ENCODE peak calls at places on chromosomes 12 and 14, in four cellular contexts. One of them, this sample, is unnamed.

GRCh38 chr12:49367381-49368239 is at the start of gene SPATS2:
- DNase-seq in activated effector memory CD4-positive, alpha-beta T cell treated with anti-CD3 and anti-CD28 coated beads, Interleukin-2, amount 50 U/mL, for 16 hours: no peak
- DNase-seq in upper lobe of right lung: peak; percentile 97
- DNase-seq in iris pigment epithelial cell: peak; percentile 35
- DNase-seq in this sample: peak; percentile 94

GRCh38 chr12:12985817-12986408 is 14.2 kb downstream of the HEBP1 start:
- DNase-seq in upper lobe of right lung: no peak
- DNase-seq in activated effector memory CD4-positive, alpha-beta T cell treated with anti-CD3 and anti-CD28 coated beads, Interleukin-2, amount 50 U/mL, for 16 hours: no peak
- DNase-seq in iris pigment epithelial cell: peak; percentile 44
- DNase-seq in this sample: no peak

GRCh38 chr14:105138021-105138541 is 30.5 kb downstream of the JAG2 start:
- DNase-seq in activated effector memory CD4-positive, alpha-beta T cell treated with anti-CD3 and anti-CD28 coated beads, Interleukin-2, amount 50 U/mL, for 16 hours: peak; percentile 54
- DNase-seq in iris pigment epithelial cell: no peak
- DNase-seq in upper lobe of right lung: peak; percentile 55
- DNase-seq in this sample: no peak

GRCh38 chr12:29428630-29429029 is 47.7 kb upstream of the ERGIC2 start:
- DNase-seq in iris pigment epithelial cell: peak; percentile 89
- DNase-seq in upper lobe of right lung: no peak
- DNase-seq in activated effector memory CD4-positive, alpha-beta T cell treated with anti-CD3 and anti-CD28 coated beads, Interleukin-2, amount 50 U/mL, for 16 hours: no peak
- DNase-seq in this sample: no peak

GRCh38 chr14:94110552-94111181 is at the start of gene IFI27:
- DNase-seq in iris pigment epithelial cell: peak; percentile 53
- DNase-seq in activated effector memory CD4-positive, alpha-beta T cell treated with anti-CD3 and anti-CD28 coated beads, Interleukin-2, amount 50 U/mL, for 16 hours: no peak
- DNase-seq in upper lobe of right lung: no peak
- DNase-seq in this sample: peak; percentile 68

GRCh38 chr14:64556526-64556925 is 6.8 kb downstream of the PPP1R36 start:
- DNase-seq in iris pigment epithelial cell: peak; percentile 88
- DNase-seq in upper lobe of right lung: no peak
- DNase-seq in activated effector memory CD4-positive, alpha-beta T cell treated with anti-CD3 and anti-CD28 coated beads, Interleukin-2, amount 50 U/mL, for 16 hours: no peak
- DNase-seq in this sample: no peak

GRCh38 chr14:29236848-29237247 is 470.3 kb downstream of the FOXG1 start:
- DNase-seq in iris pigment epithelial cell: peak; percentile 92
- DNase-seq in upper lobe of right lung: no peak
- DNase-seq in activated effector memory CD4-positive, alpha-beta T cell treated with anti-CD3 and anti-CD28 coated beads, Interleukin-2, amount 50 U/mL, for 16 hours: no peak
- DNase-seq in this sample: no peak

GRCh38 chr12:3216726-3217682 is 139.8 kb downstream of the TSPAN9 start:
- DNase-seq in activated effector memory CD4-positive, alpha-beta T cell treated with anti-CD3 and anti-CD28 coated beads, Interleukin-2, amount 50 U/mL, for 16 hours: no peak
- DNase-seq in upper lobe of right lung: no peak
- DNase-seq in iris pigment epithelial cell: peak; percentile 65
- DNase-seq in this sample: no peak

GRCh38 chr14:54471641-54472040 is 17.1 kb downstream of the GMFB start:
- DNase-seq in activated effector memory CD4-positive, alpha-beta T cell treated with anti-CD3 and anti-CD28 coated beads, Interleukin-2, amount 50 U/mL, for 16 hours: no peak
- DNase-seq in upper lobe of right lung: no peak
- DNase-seq in iris pigment epithelial cell: no peak
- DNase-seq in this sample: no peak

GRCh38 chr12:48824112-48824511 is 5.8 kb downstream of the CACNB3 start:
- DNase-seq in activated effector memory CD4-positive, alpha-beta T cell treated with anti-CD3 and anti-CD28 coated beads, Interleukin-2, amount 50 U/mL, for 16 hours: peak; percentile 74
- DNase-seq in iris pigment epithelial cell: no peak
- DNase-seq in upper lobe of right lung: peak; percentile 79
- DNase-seq in this sample: peak; percentile 59

GRCh38 chr12:92108651-92109050 is 37.0 kb downstream of the BTG1 start:
- DNase-seq in upper lobe of right lung: no peak
- DNase-seq in activated effector memory CD4-positive, alpha-beta T cell treated with anti-CD3 and anti-CD28 coated beads, Interleukin-2, amount 50 U/mL, for 16 hours: no peak
- DNase-seq in iris pigment epithelial cell: peak; percentile 92
- DNase-seq in this sample: peak; percentile 48

GRCh38 chr14:81366259-81366658 is 33.9 kb downstream of the STON2 start:
- DNase-seq in iris pigment epithelial cell: no peak
- DNase-seq in upper lobe of right lung: no peak
- DNase-seq in activated effector memory CD4-positive, alpha-beta T cell treated with anti-CD3 and anti-CD28 coated beads, Interleukin-2, amount 50 U/mL, for 16 hours: no peak
- DNase-seq in this sample: no peak

GRCh38 chr14:88005978-88006851 is 1.3 kb downstream of the GPR65 start:
- DNase-seq in activated effector memory CD4-positive, alpha-beta T cell treated with anti-CD3 and anti-CD28 coated beads, Interleukin-2, amount 50 U/mL, for 16 hours: peak; percentile 87
- DNase-seq in iris pigment epithelial cell: no peak
- DNase-seq in upper lobe of right lung: no peak
- DNase-seq in this sample: peak; percentile 47

GRCh38 chr12:24380122-24380521 is 430.7 kb upstream of the SOX5 start:
- DNase-seq in activated effector memory CD4-positive, alpha-beta T cell treated with anti-CD3 and anti-CD28 coated beads, Interleukin-2, amount 50 U/mL, for 16 hours: no peak
- DNase-seq in upper lobe of right lung: no peak
- DNase-seq in iris pigment epithelial cell: peak; percentile 51
- DNase-seq in this sample: no peak

GRCh38 chr12:93667672-93668071 is 9.5 kb upstream of the CRADD start:
- DNase-seq in iris pigment epithelial cell: peak; percentile 62
- DNase-seq in upper lobe of right lung: no peak
- DNase-seq in activated effector memory CD4-positive, alpha-beta T cell treated with anti-CD3 and anti-CD28 coated beads, Interleukin-2, amount 50 U/mL, for 16 hours: no peak
- DNase-seq in this sample: no peak

GRCh38 chr12:70849265-70849960 is 71.1 kb downstream of the PTPRR start:
- DNase-seq in iris pigment epithelial cell: peak; percentile 22
- DNase-seq in upper lobe of right lung: no peak
- DNase-seq in activated effector memory CD4-positive, alpha-beta T cell treated with anti-CD3 and anti-CD28 coated beads, Interleukin-2, amount 50 U/mL, for 16 hours: no peak
- DNase-seq in this sample: no peak

GRCh38 chr14:49816844-49817243 is 35.7 kb downstream of the NEMF start:
- DNase-seq in iris pigment epithelial cell: no peak
- DNase-seq in upper lobe of right lung: no peak
- DNase-seq in activated effector memory CD4-positive, alpha-beta T cell treated with anti-CD3 and anti-CD28 coated beads, Interleukin-2, amount 50 U/mL, for 16 hours: no peak
- DNase-seq in this sample: no peak

GRCh38 chr14:35366048-35366428 is 38.5 kb downstream of the NFKBIA start:
- DNase-seq in activated effector memory CD4-positive, alpha-beta T cell treated with anti-CD3 and anti-CD28 coated beads, Interleukin-2, amount 50 U/mL, for 16 hours: peak; percentile 74
- DNase-seq in upper lobe of right lung: no peak
- DNase-seq in iris pigment epithelial cell: no peak
- DNase-seq in this sample: peak; percentile 57

GRCh38 chr14:89303452-89304435 is 113.3 kb downstream of the FOXN3 start:
- DNase-seq in activated effector memory CD4-positive, alpha-beta T cell treated with anti-CD3 and anti-CD28 coated beads, Interleukin-2, amount 50 U/mL, for 16 hours: no peak
- DNase-seq in iris pigment epithelial cell: peak; percentile 84
- DNase-seq in upper lobe of right lung: peak; percentile 73
- DNase-seq in this sample: peak; percentile 65

GRCh38 chr14:97641827-97642226 is 844.6 kb downstream of the VRK1 start:
- DNase-seq in activated effector memory CD4-positive, alpha-beta T cell treated with anti-CD3 and anti-CD28 coated beads, Interleukin-2, amount 50 U/mL, for 16 hours: no peak
- DNase-seq in upper lobe of right lung: no peak
- DNase-seq in iris pigment epithelial cell: no peak
- DNase-seq in this sample: no peak

This sample was measured in lower lobe of right lung.